ENCODE peak calls at places on chromosome 9, in five cellular contexts. One of them, this sample, is unnamed.
A peak's percentile ranks its signal among the peaks of the same experiment; 100 is the strongest.

GRCh38 chr9:76107487-76107886 is 217.0 kb downstream of the PCSK5 start:
- DNase-seq in neuronal stem cell: no peak
- DNase-seq in trophoblast cell: no peak
- DNase-seq in H1: no peak
- DNase-seq in H9: no peak
- DNase-seq in this sample: no peak

GRCh38 chr9:79701651-79702050 is 129.9 kb downstream of the TLE4 start:
- DNase-seq in H9: no peak
- DNase-seq in trophoblast cell: peak; percentile 28
- DNase-seq in H1: no peak
- DNase-seq in neuronal stem cell: no peak
- DNase-seq in this sample: peak; percentile 22

GRCh38 chr9:130660683-130661460 is 3.5 kb upstream of the PRDM12 start:
- DNase-seq in neuronal stem cell: no peak
- DNase-seq in H1: peak; percentile 75
- DNase-seq in H9: peak; percentile 65
- DNase-seq in trophoblast cell: peak; percentile 4
- DNase-seq in this sample: peak; percentile 22

GRCh38 chr9:124010665-124011321 is 775 bp upstream of the LHX2 start:
- DNase-seq in neuronal stem cell: no peak
- DNase-seq in H9: no peak
- DNase-seq in trophoblast cell: peak; percentile 66
- DNase-seq in H1: peak; percentile 81
- DNase-seq in this sample: no peak

GRCh38 chr9:87950765-87951488 is 23.4 kb downstream of the CDK20 start:
- DNase-seq in trophoblast cell: peak; percentile 82
- DNase-seq in H1: peak; percentile 57
- DNase-seq in H9: no peak
- DNase-seq in neuronal stem cell: peak; percentile 24
- DNase-seq in this sample: peak; percentile 36

GRCh38 chr9:87581513-87581912 is 83.8 kb downstream of the DAPK1 start:
- DNase-seq in H9: no peak
- DNase-seq in trophoblast cell: peak; percentile 67
- DNase-seq in H1: no peak
- DNase-seq in neuronal stem cell: no peak
- DNase-seq in this sample: peak; percentile 73

GRCh38 chr9:37992924-37993349 is 76.1 kb downstream of the SHB start:
- DNase-seq in H9: no peak
- DNase-seq in neuronal stem cell: no peak
- DNase-seq in H1: no peak
- DNase-seq in trophoblast cell: no peak
- DNase-seq in this sample: no peak

GRCh38 chr9:136401173-136401922 is 1.4 kb upstream of the SNAPC4 start:
- DNase-seq in neuronal stem cell: no peak
- DNase-seq in H1: no peak
- DNase-seq in trophoblast cell: peak; percentile 82
- DNase-seq in H9: no peak
- DNase-seq in this sample: peak; percentile 15

GRCh38 chr9:76716270-76716669 is 48.0 kb upstream of the PCA3 start:
- DNase-seq in H9: no peak
- DNase-seq in H1: no peak
- DNase-seq in neuronal stem cell: no peak
- DNase-seq in trophoblast cell: no peak
- DNase-seq in this sample: no peak

GRCh38 chr9:21546949-21547348 is 64.8 kb upstream of the IFNE start:
- DNase-seq in neuronal stem cell: no peak
- DNase-seq in trophoblast cell: no peak
- DNase-seq in H1: no peak
- DNase-seq in H9: no peak
- DNase-seq in this sample: no peak

GRCh38 chr9:88533951-88534455 is 975 bp upstream of the NXNL2 start:
- DNase-seq in H1: peak; percentile 78
- DNase-seq in neuronal stem cell: peak; percentile 12
- DNase-seq in trophoblast cell: peak; percentile 82
- DNase-seq in H9: peak; percentile 68
- DNase-seq in this sample: peak; percentile 74

GRCh38 chr9:18396102-18396728 is 77.7 kb upstream of the ADAMTSL1 start:
- DNase-seq in neuronal stem cell: no peak
- DNase-seq in H9: no peak
- DNase-seq in trophoblast cell: no peak
- DNase-seq in H1: no peak
- DNase-seq in this sample: no peak

GRCh38 chr9:68951879-68952659 is 61.8 kb downstream of the PRKACG start:
- DNase-seq in H1: no peak
- DNase-seq in H9: no peak
- DNase-seq in trophoblast cell: no peak
- DNase-seq in neuronal stem cell: no peak
- DNase-seq in this sample: no peak

GRCh38 chr9:89811896-89812450 is 207.2 kb downstream of the GADD45G start:
- DNase-seq in H9: no peak
- DNase-seq in neuronal stem cell: no peak
- DNase-seq in trophoblast cell: no peak
- DNase-seq in H1: peak; percentile 27
- DNase-seq in this sample: no peak

GRCh38 chr9:34452568-34452967 is 5.8 kb downstream of the FAM219A start:
- DNase-seq in H1: no peak
- DNase-seq in neuronal stem cell: no peak
- DNase-seq in trophoblast cell: no peak
- DNase-seq in H9: no peak
- DNase-seq in this sample: no peak

GRCh38 chr9:127021664-127022337 is 100.6 kb downstream of the ANGPTL2 start:
- DNase-seq in trophoblast cell: peak; percentile 10
- DNase-seq in H9: no peak
- DNase-seq in neuronal stem cell: no peak
- DNase-seq in H1: no peak
- DNase-seq in this sample: peak; percentile 76

GRCh38 chr9:32991895-32992595 is 9.4 kb downstream of the APTX start:
- DNase-seq in H1: no peak
- DNase-seq in trophoblast cell: no peak
- DNase-seq in H9: no peak
- DNase-seq in neuronal stem cell: no peak
- DNase-seq in this sample: no peak
- H2BK12ac ChIP-seq in H1: no peak overlapping the region
- H2BK12ac ChIP-seq in trophoblast cell: no peak overlapping the region
- H2BK12ac ChIP-seq in H9: no peak overlapping the region
- H2BK12ac ChIP-seq in neuronal stem cell: no peak overlapping the region
- H2BK12ac ChIP-seq in this sample: no peak overlapping the region

GRCh38 chr9:137690939-137691647 is 72.3 kb downstream of the EHMT1 start:
- DNase-seq in neuronal stem cell: no peak
- DNase-seq in trophoblast cell: no peak
- DNase-seq in H9: no peak
- DNase-seq in H1: no peak
- DNase-seq in this sample: no peak

GRCh38 chr9:137691648-137692357 is 73.0 kb downstream of the EHMT1 start:
- DNase-seq in H1: no peak
- DNase-seq in trophoblast cell: no peak
- DNase-seq in H9: no peak
- DNase-seq in neuronal stem cell: no peak
- DNase-seq in this sample: no peak

GRCh38 chr9:137688261-137688660 is 69.5 kb downstream of the EHMT1 start:
- DNase-seq in trophoblast cell: no peak
- DNase-seq in neuronal stem cell: no peak
- DNase-seq in H9: no peak
- DNase-seq in H1: no peak
- DNase-seq in this sample: no peak

GRCh38 chr9:137688725-137689124 is 69.9 kb downstream of the EHMT1 start:
- DNase-seq in H1: no peak
- DNase-seq in trophoblast cell: no peak
- DNase-seq in H9: no peak
- DNase-seq in neuronal stem cell: no peak
- DNase-seq in this sample: no peak

DNA sequence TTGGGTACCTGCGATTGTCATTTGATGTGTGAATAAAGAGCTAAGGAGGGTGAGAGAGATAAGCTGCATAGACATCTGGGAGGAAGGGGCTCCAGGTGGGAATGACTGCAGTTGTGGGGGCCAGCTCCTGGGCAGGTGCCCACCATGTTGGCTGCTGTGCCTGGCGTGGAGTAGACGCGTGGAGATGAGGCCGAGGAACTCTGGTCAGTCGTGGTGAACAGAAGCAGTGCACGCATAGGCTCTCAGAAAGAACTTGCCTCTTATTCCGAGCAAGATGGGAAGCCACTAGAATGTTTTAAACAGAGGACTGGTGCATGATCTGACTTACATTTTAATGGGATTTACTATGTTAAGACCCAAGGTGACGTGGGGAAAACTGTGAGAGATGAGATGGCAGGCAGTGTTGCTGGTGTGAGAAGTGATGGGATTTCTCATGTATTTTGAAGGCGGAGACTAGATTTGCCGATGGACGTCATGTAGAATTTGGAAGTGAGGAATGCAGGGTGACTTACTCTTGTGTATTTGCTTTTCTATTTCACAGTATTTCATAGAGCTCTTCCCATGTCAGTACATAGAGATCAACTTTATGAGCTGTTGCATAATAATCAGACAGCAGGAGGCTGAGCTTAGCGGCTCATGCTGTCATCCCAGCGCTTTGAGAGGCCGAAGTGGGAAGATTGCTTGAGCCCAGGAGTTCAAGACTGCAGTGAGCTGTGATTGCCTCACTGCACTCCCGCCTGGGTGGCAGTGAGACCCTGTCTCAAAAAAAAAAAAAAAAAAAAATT is 71.1 kb downstream of the EHMT1 start:
- DNase-seq in H9: no peak
- DNase-seq in neuronal stem cell: no peak
- DNase-seq in trophoblast cell: no peak
- DNase-seq in H1: no peak
- DNase-seq in this sample: no peak
- H2BK12ac ChIP-seq in H9: no peak overlapping the region
- H2BK12ac ChIP-seq in neuronal stem cell: no peak overlapping the region
- H2BK12ac ChIP-seq in trophoblast cell: no peak overlapping the region
- H2BK12ac ChIP-seq in H1: no peak overlapping the region
- H2BK12ac ChIP-seq in this sample: no peak overlapping the region

DNA sequence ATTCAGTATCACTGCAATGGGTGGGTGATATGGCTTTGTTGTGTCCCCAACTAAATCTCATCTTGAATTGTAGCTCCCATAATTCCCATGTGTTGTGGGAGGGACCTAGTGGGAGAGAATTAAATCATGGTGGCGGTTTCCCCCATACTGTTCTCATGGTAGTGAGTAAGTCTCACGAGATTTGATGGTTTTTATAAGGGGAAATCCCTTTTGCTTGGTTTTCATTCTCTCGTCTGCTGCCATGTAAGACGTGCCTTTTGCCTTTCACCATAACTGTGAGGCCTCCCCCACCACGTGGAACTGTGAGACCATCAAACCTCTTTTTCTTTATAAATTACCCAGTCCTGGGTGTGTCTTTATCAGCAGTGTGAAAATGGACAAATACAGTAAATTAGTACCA is 9.5 kb upstream of the NANS start:
- DNase-seq in neuronal stem cell: no peak
- DNase-seq in trophoblast cell: no peak
- DNase-seq in H9: no peak
- DNase-seq in H1: no peak
- DNase-seq in this sample: no peak
- H2BK12ac ChIP-seq in neuronal stem cell: no peak overlapping the region
- H2BK12ac ChIP-seq in trophoblast cell: no peak overlapping the region
- H2BK12ac ChIP-seq in H9: no peak overlapping the region
- H2BK12ac ChIP-seq in H1: no peak overlapping the region
- H2BK12ac ChIP-seq in this sample: no peak overlapping the region

DNA sequence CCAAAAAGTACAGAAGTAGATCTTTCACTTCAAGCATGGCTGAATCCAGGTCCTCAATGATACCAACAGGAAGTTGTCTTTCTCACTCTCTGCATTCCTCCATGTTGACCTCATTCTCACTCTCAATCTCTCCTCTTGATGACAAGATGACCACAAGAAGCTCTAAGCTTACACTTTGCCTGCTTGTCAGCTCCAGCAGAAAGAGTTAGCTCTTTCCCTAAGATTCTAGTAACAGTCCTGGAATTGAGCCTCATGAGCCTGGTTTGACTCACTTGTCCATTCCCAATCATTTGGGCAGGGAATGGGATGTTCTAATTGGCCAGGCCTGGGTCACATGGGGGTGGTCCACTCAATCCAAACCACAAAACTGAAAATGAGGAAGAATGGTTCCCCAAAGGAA is 3.3 kb upstream of the CLTA start:
- DNase-seq in neuronal stem cell: no peak
- DNase-seq in H1: no peak
- DNase-seq in trophoblast cell: no peak
- DNase-seq in H9: no peak
- DNase-seq in this sample: peak; percentile 92
- H2BK12ac ChIP-seq in neuronal stem cell: no peak overlapping the region
- H2BK12ac ChIP-seq in H1: no peak overlapping the region
- H2BK12ac ChIP-seq in trophoblast cell: no peak overlapping the region
- H2BK12ac ChIP-seq in H9: no peak overlapping the region
- H2BK12ac ChIP-seq in this sample: no peak overlapping the region

GRCh38 chr9:29160763-29161353 is 1587.6 kb upstream of the C9orf72 start:
- DNase-seq in H1: peak; percentile 49
- DNase-seq in trophoblast cell: no peak
- DNase-seq in H9: peak; percentile 44
- DNase-seq in neuronal stem cell: no peak
- DNase-seq in this sample: no peak
- H2BK12ac ChIP-seq in H1: no peak overlapping the region
- H2BK12ac ChIP-seq in trophoblast cell: no peak overlapping the region
- H2BK12ac ChIP-seq in H9: no peak overlapping the region
- H2BK12ac ChIP-seq in neuronal stem cell: no peak overlapping the region
- H2BK12ac ChIP-seq in this sample: no peak overlapping the region

This sample was measured in mesenchymal stem cell.